ENCODE peak calls at places on chromosome 6, in ten cellular contexts. Y is mesenteric fat pad; V is AML-193; I is activated CD4-positive, alpha-beta T cell treated with anti-CD3 and anti-CD28 coated beads, Interleukin-2, amount 50 U/mL, for 24 hours; H is A549; E is NB4; J is non-pigmented ciliary epithelial cell; X is AG20443; W is GM20000; G is sciatic nerve. D is an unnamed sample.

GRCh38 chr6:165884813-165885765 is 222.0 kb upstream of the PDE10A start:
- DNase-seq in J (peak; percentile 24), X (peak; percentile 87), H (peak; percentile 52), Y (no peak), W (peak; percentile 68), E (peak; percentile 83), I (peak; percentile 41), V (peak; percentile 31), G (peak; percentile 90), D (peak; percentile 76)

GRCh38 chr6:158461954-158462353 is 97.9 kb upstream of the TMEM181 start:
- DNase-seq in Y (no peak), H (no peak), I (no peak), W (no peak), X (no peak), V (no peak), J (no peak), G (no peak), E (no peak), D (no peak)

GRCh38 chr6:19837511-19838441 is 606 bp downstream of the ID4 start:
- DNase-seq in E (no peak), X (peak; percentile 61), W (peak; percentile 41), I (no peak), J (no peak), G (peak; percentile 68), H (peak; percentile 11), Y (no peak), V (no peak), D (peak; percentile 27)

GRCh38 chr6:11835065-11835464 is 56.5 kb upstream of the ADTRP start:
- DNase-seq in H (no peak), G (no peak), X (no peak), I (no peak), J (no peak), E (no peak), Y (no peak), V (no peak), W (no peak), D (no peak)

GRCh38 chr6:26020983-26021349 is 58.4 kb downstream of the TRIM38 start:
- DNase-seq in Y (no peak), E (peak; percentile 81), W (no peak), V (peak; percentile 89), H (no peak), G (peak; percentile 80), X (no peak), J (no peak), I (no peak), D (no peak)

GRCh38 chr6:110329729-110330436 is 28.3 kb downstream of the METTL24 start:
- DNase-seq in V (no peak), E (no peak), W (no peak), I (no peak), X (peak; percentile 45), H (no peak), Y (no peak), J (no peak), G (no peak), D (peak; percentile 25)

GRCh38 chr6:127291495-127291894 is 24.8 kb downstream of the RNF146 start:
- DNase-seq in X (no peak), J (no peak), I (no peak), W (peak; percentile 31), Y (no peak), V (no peak), H (no peak), G (no peak), E (no peak), D (no peak)

GRCh38 chr6:168078943-168079405 is at the start of gene FRMD1:
- DNase-seq in E (no peak), Y (no peak), V (no peak), W (no peak), X (no peak), I (no peak), J (no peak), G (no peak), H (no peak), D (no peak)

GRCh38 chr6:11460837-11461661 is 76.5 kb upstream of the TMEM170B start:
- DNase-seq in J (no peak), G (no peak), I (no peak), E (peak; percentile 10), X (no peak), Y (no peak), V (no peak), W (peak; percentile 59), H (no peak), D (no peak)

GRCh38 chr6:144106206-144106605 is 10.8 kb upstream of the SF3B5 start:
- DNase-seq in X (no peak), V (no peak), I (no peak), Y (no peak), W (no peak), H (no peak), E (no peak), J (no peak), G (no peak), D (no peak)

GRCh38 chr6:170316071-170316470 is 9.5 kb downstream of the FAM120B start:
- DNase-seq in E (no peak), Y (no peak), V (no peak), I (no peak), H (no peak), G (no peak), X (no peak), J (no peak), W (no peak), D (no peak)

GRCh38 chr6:160102956-160103824 is 18.4 kb upstream of the SLC22A1 start:
- DNase-seq in H (peak; percentile 27), V (peak; percentile 63), X (peak; percentile 56), Y (no peak), W (peak; percentile 53), I (no peak), E (peak; percentile 65), J (no peak), G (peak; percentile 45), D (peak; percentile 40)